ENCODE peak calls at places on chromosomes 2 and 18, in ten cellular contexts. J, L, O, T, Q, P, G, X, F and H are unnamed samples.

GRCh38 chr2:96408631-96409542 is 73.3 kb downstream of the NCAPH start:
- DNase-seq in J (peak; percentile 23), L (no peak), O (no peak), T (no peak), Q (no peak), P (no peak), G (no peak), X (peak; percentile 91), F (no peak), H (no peak)

GRCh38 chr2:15275341-15275740 is 285.8 kb downstream of the NBAS start:
- DNase-seq in J (peak; percentile 50), L (no peak), O (no peak), T (no peak), Q (no peak), P (no peak), G (peak; percentile 55), X (no peak), F (no peak), H (no peak)

GRCh38 chr2:101802329-101802728 is 104.8 kb downstream of the MAP4K4 start:
- DNase-seq in J (no peak), L (no peak), O (no peak), T (no peak), Q (no peak), P (no peak), G (no peak), X (peak; percentile 16), F (no peak), H (no peak)

GRCh38 chr2:44246840-44247369 is 28.4 kb upstream of the SLC3A1 start:
- DNase-seq in J (no peak), L (no peak), O (no peak), T (no peak), Q (no peak), P (no peak), G (no peak), X (no peak), F (no peak), H (no peak)

GRCh38 chr2:27723372-27724144 is 48.0 kb upstream of the MRPL33 start:
- DNase-seq in J (peak; percentile 82), L (peak; percentile 58), O (no peak), T (peak; percentile 79), Q (no peak), P (no peak), G (peak; percentile 73), X (peak; percentile 81), F (no peak), H (peak; percentile 81)

GRCh38 chr2:196601430-196602306 is 37.8 kb upstream of the CCDC150 start:
- DNase-seq in J (no peak), L (no peak), O (no peak), T (peak; percentile 15), Q (no peak), P (peak; percentile 67), G (peak; percentile 37), X (peak; percentile 9), F (no peak), H (peak; percentile 95)

GRCh38 chr2:9099341-9099751 is 95.9 kb upstream of the MBOAT2 start:
- DNase-seq in J (no peak), L (no peak), O (no peak), T (no peak), Q (no peak), P (peak; percentile 35), G (no peak), X (peak; percentile 66), F (no peak), H (no peak)

GRCh38 chr18:2222270-2223185 is 348.8 kb downstream of the METTL4 start:
- DNase-seq in J (peak; percentile 63), L (no peak), O (no peak), T (no peak), Q (no peak), P (no peak), G (no peak), X (peak; percentile 7), F (no peak), H (no peak)

GRCh38 chr2:9483107-9483506 is 8.8 kb downstream of the IAH1 start:
- DNase-seq in J (no peak), L (no peak), O (no peak), T (no peak), Q (no peak), P (no peak), G (no peak), X (no peak), F (no peak), H (no peak)

GRCh38 chr2:203590496-203590895 is 55.4 kb upstream of the RAPH1 start:
- DNase-seq in J (no peak), L (no peak), O (no peak), T (no peak), Q (no peak), P (no peak), G (no peak), X (no peak), F (no peak), H (no peak)

GRCh38 chr18:63079114-63079513 is 240.5 kb downstream of the BCL2 start:
- DNase-seq in J (no peak), L (peak; percentile 44), O (no peak), T (no peak), Q (no peak), P (no peak), G (peak; percentile 84), X (no peak), F (no peak), H (no peak)

GRCh38 chr2:189466656-189467055 is 25.4 kb downstream of the WDR75 start:
- DNase-seq in J (peak; percentile 59), L (peak; percentile 43), O (no peak), T (peak; percentile 19), Q (no peak), P (peak; percentile 18), G (no peak), X (no peak), F (no peak), H (peak; percentile 10)

GRCh38 chr18:25047983-25048382 is 304.0 kb downstream of the ZNF521 start:
- DNase-seq in J (no peak), L (no peak), O (no peak), T (no peak), Q (no peak), P (no peak), G (no peak), X (no peak), F (no peak), H (no peak)

GRCh38 chr18:24413148-24413547 is 13.3 kb upstream of the IMPACT start:
- DNase-seq in J (peak; percentile 18), L (no peak), O (no peak), T (no peak), Q (no peak), P (no peak), G (no peak), X (no peak), F (no peak), H (peak; percentile 8)

GRCh38 chr2:69013123-69013836 is at the start of gene ANTXR1:
- DNase-seq in J (peak; percentile 88), L (no peak), O (peak; percentile 33), T (peak; percentile 82), Q (no peak), P (peak; percentile 51), G (peak; percentile 77), X (peak; percentile 64), F (no peak), H (peak; percentile 46)